ENCODE peak calls at places on chromosomes 4 and X, in eight cellular contexts. L is GM23248; G is naive thymus-derived CD8-positive, alpha-beta T cell; M is NCI-H2171 treated with DMSO at 0.1 percent for 48 hours; E is COR-L47; N is BJ; Y is cerebellum; I is stimulated activated CD4-positive, alpha-beta T cell treated with anti-CD3 and anti-CD28 coated beads, Interleukin-4, amount 100 ng/mL, for 1 hour. T is an unnamed sample.

GRCh38 chr4:55604996-55605395 is 13.0 kb upstream of the PDCL2 start:
- DNase-seq in L (no peak), G (no peak), M (no peak), E (no peak), N (no peak), Y (no peak), I (no peak), T (no peak)

GRCh38 chr4:129109965-129110824 is 14.2 kb downstream of the C4orf33 start:
- DNase-seq in L (no peak), G (no peak), M (no peak), E (no peak), N (no peak), Y (no peak), I (no peak), T (no peak)

GRCh38 chr4:108350332-108350731 is 181.6 kb upstream of the LEF1 start:
- DNase-seq in L (no peak), G (no peak), M (peak; percentile 8), E (no peak), N (no peak), Y (no peak), I (no peak), T (no peak)

GRCh38 chr4:13522282-13523104 is 21.8 kb downstream of the NKX3-2 start:
- DNase-seq in L (no peak), G (no peak), M (no peak), E (no peak), N (no peak), Y (no peak), I (no peak), T (no peak)

GRCh38 chr4:163245044-163245443 is 78.4 kb upstream of the NAF1 start:
- DNase-seq in L (no peak), G (no peak), M (no peak), E (no peak), N (no peak), Y (no peak), I (no peak), T (no peak)

GRCh38 chr4:13542577-13543042 is 1.7 kb downstream of the NKX3-2 start:
- DNase-seq in L (no peak), G (no peak), M (no peak), E (no peak), N (no peak), Y (no peak), I (no peak), T (no peak)

GRCh38 chr4:87608229-87608628 is at the start of gene DSPP:
- DNase-seq in L (no peak), G (no peak), M (no peak), E (no peak), N (no peak), Y (no peak), I (no peak), T (no peak)

GRCh38 chr4:188428935-188429334 is 289.7 kb downstream of the TRIML1 start:
- DNase-seq in L (no peak), G (no peak), M (no peak), E (peak; percentile 65), N (no peak), Y (no peak), I (no peak), T (no peak)

GRCh38 chr4:41632481-41633073 is 94.6 kb downstream of the LIMCH1 start:
- DNase-seq in L (peak; percentile 43), G (no peak), M (no peak), E (no peak), N (no peak), Y (no peak), I (no peak), T (no peak)

GRCh38 chrX:110000854-110001701 is 1.8 kb upstream of the TMEM164 start:
- DNase-seq in L (no peak), G (no peak), M (no peak), E (no peak), N (no peak), Y (no peak), I (no peak), T (no peak)

GRCh38 chr4:165656399-165656798 is 216.6 kb upstream of the TLL1 start:
- DNase-seq in L (no peak), G (no peak), M (no peak), E (no peak), N (no peak), Y (no peak), I (no peak), T (no peak)

GRCh38 chr4:149531861-149532260 is 283.8 kb downstream of the IQCM start:
- DNase-seq in L (peak; percentile 32), G (no peak), M (no peak), E (no peak), N (no peak), Y (no peak), I (no peak), T (no peak)

GRCh38 chr4:55733874-55734437 is 85.6 kb upstream of the EXOC1L start:
- DNase-seq in L (peak; percentile 75), G (no peak), M (no peak), E (peak; percentile 48), N (no peak), Y (no peak), I (no peak), T (no peak)

GRCh38 chr4:83490876-83491450 is 6.1 kb upstream of the ABRAXAS1 start:
- DNase-seq in L (peak; percentile 62), G (no peak), M (no peak), E (no peak), N (no peak), Y (peak; percentile 11), I (no peak), T (no peak)

GRCh38 chr4:2871911-2872310 is 28.3 kb downstream of the ADD1 start:
- DNase-seq in L (no peak), G (no peak), M (peak; percentile 12), E (no peak), N (no peak), Y (no peak), I (no peak), T (no peak)

GRCh38 chrX:46837543-46838481 is 969 bp downstream of the RP2 start:
- DNase-seq in L (peak; percentile 63), G (peak; percentile 7), M (no peak), E (no peak), N (no peak), Y (no peak), I (peak; percentile 2), T (no peak)

GRCh38 chr4:1216869-1217294 is 32.0 kb downstream of the CTBP1 start:
- DNase-seq in L (no peak), G (peak; percentile 51), M (no peak), E (no peak), N (no peak), Y (peak; percentile 70), I (peak; percentile 63), T (no peak)

GRCh38 chr4:137125011-137125410 is 407.3 kb downstream of the PCDH18 start:
- DNase-seq in L (peak; percentile 78), G (no peak), M (no peak), E (no peak), N (peak; percentile 23), Y (no peak), I (no peak), T (peak; percentile 17)

GRCh38 chr4:95068818-95069478 is 311.2 kb downstream of the BMPR1B start:
- DNase-seq in L (no peak), G (no peak), M (no peak), E (no peak), N (no peak), Y (no peak), I (no peak), T (no peak)

GRCh38 chrX:149504915-149505651 is at the start of gene IDS:
- DNase-seq in L (peak; percentile 95), G (peak; percentile 78), M (peak; percentile 70), E (peak; percentile 83), N (peak; percentile 36), Y (peak; percentile 93), I (peak; percentile 82), T (no peak)

GRCh38 chrX:153582896-153583295 is 16.0 kb downstream of the CCNQ start:
- DNase-seq in L (no peak), G (peak; percentile 50), M (peak; percentile 43), E (no peak), N (no peak), Y (no peak), I (peak; percentile 65), T (no peak)

GRCh38 chr4:83208776-83209365 is 75.7 kb downstream of the COQ2 start:
- DNase-seq in L (peak; percentile 66), G (no peak), M (no peak), E (no peak), N (peak; percentile 25), Y (no peak), I (no peak), T (no peak)

GRCh38 chr4:159455675-159456235 is 352.9 kb downstream of the RAPGEF2 start:
- DNase-seq in L (peak; percentile 57), G (no peak), M (peak; percentile 4), E (peak; percentile 36), N (no peak), Y (no peak), I (no peak), T (no peak)

GRCh38 chrX:9912341-9912740 is 54.8 kb upstream of the CLDN34 start:
- DNase-seq in L (peak; percentile 26), G (no peak), M (peak; percentile 83), E (no peak), N (no peak), Y (no peak), I (no peak), T (no peak)

GRCh38 chrX:11756354-11757318 is 1.4 kb upstream of the MSL3 start:
- DNase-seq in L (peak; percentile 58), G (no peak), M (no peak), E (no peak), N (no peak), Y (no peak), I (no peak), T (no peak)

GRCh38 chr4:54800831-54801530 is 143.2 kb downstream of the KIT start:
- DNase-seq in L (no peak), G (no peak), M (peak; percentile 10), E (no peak), N (no peak), Y (no peak), I (no peak), T (no peak)

GRCh38 chr4:2954358-2955185 is 8.6 kb downstream of the NOP14 start:
- DNase-seq in L (no peak), G (no peak), M (no peak), E (no peak), N (no peak), Y (no peak), I (peak; percentile 75), T (no peak)

GRCh38 chr4:76576824-76577223 is 141.8 kb downstream of the SHROOM3 start:
- DNase-seq in L (no peak), G (no peak), M (no peak), E (no peak), N (no peak), Y (no peak), I (no peak), T (no peak)

GRCh38 chrX:71163010-71163409 is 18.4 kb downstream of the NLGN3 start:
- DNase-seq in L (no peak), G (no peak), M (no peak), E (peak; percentile 52), N (no peak), Y (no peak), I (no peak), T (no peak)

GRCh38 chrX:15242899-15243555 is 26.9 kb downstream of the ASB9 start:
- DNase-seq in L (peak; percentile 67), G (no peak), M (peak; percentile 56), E (peak; percentile 5), N (no peak), Y (peak; percentile 67), I (peak; percentile 19), T (no peak)

GRCh38 chr4:40576651-40577480 is 52.8 kb downstream of the RBM47 start:
- DNase-seq in L (peak; percentile 92), G (no peak), M (no peak), E (no peak), N (peak; percentile 51), Y (no peak), I (no peak), T (no peak)

GRCh38 chr4:188619456-188620149 is 480.4 kb downstream of the TRIML1 start:
- DNase-seq in L (no peak), G (no peak), M (no peak), E (no peak), N (no peak), Y (no peak), I (no peak), T (no peak)

GRCh38 chr4:2125023-2125422 is 65.9 kb downstream of the NAT8L start:
- DNase-seq in L (no peak), G (no peak), M (no peak), E (no peak), N (no peak), Y (no peak), I (no peak), T (no peak)

GRCh38 chr4:36420111-36420679 is 138.8 kb downstream of the DTHD1 start:
- DNase-seq in L (no peak), G (no peak), M (no peak), E (no peak), N (no peak), Y (no peak), I (no peak), T (no peak)

T was measured in AG04449.